ENCODE peak calls at places on chromosome 20, in seven cellular contexts. W is transverse colon; A is stimulated activated CD4-positive, alpha-beta T cell treated with anti-CD3 and anti-CD28 coated beads, Interleukin-12 subunit alpha, Interleukin-12 subunit beta, amount 100 ng/mL, for 48 hours; T is T1000; L is glutamatergic neuron; R is NCI-H1092; P is neural crest cell. G is an unnamed sample.

GRCh38 chr20:9204979-9205378 is 136.1 kb downstream of the PLCB4 start:
- DNase-seq in W (no peak), A (no peak), T (no peak), L (no peak), R (no peak), P (no peak), G (no peak)

GRCh38 chr20:5510446-5510845 is 193.7 kb upstream of the PROKR2 start:
- DNase-seq in W (no peak), A (no peak), T (no peak), L (no peak), R (no peak), P (no peak), G (peak)

GRCh38 chr20:1536893-1537730 is 20.4 kb downstream of the SIRPD start:
- DNase-seq in W (no peak), A (no peak), T (no peak), L (no peak), R (no peak), P (no peak), G (no peak)

GRCh38 chr20:42350521-42350920 is 732.3 kb upstream of the CHD6 start:
- DNase-seq in W (no peak), A (no peak), T (no peak), L (no peak), R (no peak), P (no peak), G (no peak)

GRCh38 chr20:14334306-14334930 is 3.0 kb downstream of the FLRT3 start:
- DNase-seq in W (no peak), A (no peak), T (peak), L (peak), R (peak), P (peak), G (no peak)

GRCh38 chr20:11544029-11544678 is 373.5 kb upstream of the BTBD3 start:
- DNase-seq in W (peak), A (peak), T (peak), L (no peak), R (peak), P (peak), G (no peak)

GRCh38 chr20:23629542-23630391 is 8.0 kb downstream of the CST3 start:
- DNase-seq in W (no peak), A (no peak), T (no peak), L (no peak), R (no peak), P (no peak), G (no peak)

GRCh38 chr20:56247954-56248782 is at the start of gene MC3R:
- DNase-seq in W (peak), A (peak), T (no peak), L (peak), R (peak), P (peak), G (no peak)

GRCh38 chr20:51628533-51629398 is 86.2 kb upstream of the NFATC2 start:
- DNase-seq in W (no peak), A (no peak), T (no peak), L (no peak), R (no peak), P (no peak), G (no peak)

GRCh38 chr20:46022411-46023147 is 6.4 kb upstream of the SLC12A5 start:
- DNase-seq in W (peak), A (peak), T (no peak), L (peak), R (peak), P (peak), G (no peak)

GRCh38 chr20:21398109-21398480 is 769 bp upstream of the NKX2-4 start:
- DNase-seq in W (no peak), A (no peak), T (no peak), L (no peak), R (no peak), P (no peak), G (no peak)

GRCh38 chr20:24766826-24767622 is 182.0 kb upstream of the CST7 start:
- DNase-seq in W (no peak), A (no peak), T (no peak), L (no peak), R (no peak), P (no peak), G (no peak)

GRCh38 chr20:63551068-63551467 is 2.9 kb upstream of the FNDC11 start:
- DNase-seq in W (no peak), A (no peak), T (no peak), L (peak), R (no peak), P (no peak), G (no peak)

GRCh38 chr20:38774167-38774566 is 25.9 kb downstream of the ACTR5 start:
- DNase-seq in W (no peak), A (no peak), T (no peak), L (no peak), R (no peak), P (no peak), G (no peak)

GRCh38 chr20:3398681-3399252 is 8.7 kb downstream of the DNAAF9 start:
- DNase-seq in W (no peak), A (no peak), T (no peak), L (no peak), R (no peak), P (no peak), G (no peak)

GRCh38 chr20:52083627-52084232 is 107.8 kb downstream of the ZFP64 start:
- DNase-seq in W (peak), A (peak), T (peak), L (peak), R (peak), P (peak), G (peak)

GRCh38 chr20:10971096-10971495 is 297.3 kb upstream of the JAG1 start:
- DNase-seq in W (no peak), A (no peak), T (no peak), L (no peak), R (no peak), P (no peak), G (no peak)